ENCODE peak calls at places on chromosomes 13 and 19, in ten cellular contexts. One of them, this sample, is unnamed.

GRCh38 chr19:3007975-3008374 is 21.1 kb downstream of the TLE2 start:
- DNase-seq in Caki2: no peak
- DNase-seq in activated CD4-positive, alpha-beta T cell treated with anti-CD3 and anti-CD28 coated beads, Interleukin-2, amount 50 U/mL, for 48 hours: no peak
- DNase-seq in RPMI7951: no peak
- DNase-seq in COR-L47: no peak
- DNase-seq in HS-27A: no peak
- DNase-seq in stimulated activated CD4-positive, alpha-beta T cell treated with anti-CD3 and anti-CD28 coated beads, Interleukin-4, amount 100 ng/mL, for 1 hour: no peak
- DNase-seq in progenitor cell of endocrine pancreas: no peak
- DNase-seq in GM04504: no peak
- DNase-seq in RKO: no peak
- DNase-seq in this sample: no peak

GRCh38 chr13:25227690-25228089 is 55.6 kb upstream of the AMER2 start:
- DNase-seq in GM04504: no peak
- DNase-seq in stimulated activated CD4-positive, alpha-beta T cell treated with anti-CD3 and anti-CD28 coated beads, Interleukin-4, amount 100 ng/mL, for 1 hour: no peak
- DNase-seq in HS-27A: no peak
- DNase-seq in activated CD4-positive, alpha-beta T cell treated with anti-CD3 and anti-CD28 coated beads, Interleukin-2, amount 50 U/mL, for 48 hours: no peak
- DNase-seq in Caki2: no peak
- DNase-seq in progenitor cell of endocrine pancreas: no peak
- DNase-seq in COR-L47: no peak
- DNase-seq in RKO: no peak
- DNase-seq in RPMI7951: no peak
- DNase-seq in this sample: no peak

GRCh38 chr19:35346193-35347052 is 1.3 kb upstream of the FFAR1 start:
- DNase-seq in stimulated activated CD4-positive, alpha-beta T cell treated with anti-CD3 and anti-CD28 coated beads, Interleukin-4, amount 100 ng/mL, for 1 hour: peak
- DNase-seq in RKO: no peak
- DNase-seq in Caki2: no peak
- DNase-seq in GM04504: no peak
- DNase-seq in HS-27A: no peak
- DNase-seq in activated CD4-positive, alpha-beta T cell treated with anti-CD3 and anti-CD28 coated beads, Interleukin-2, amount 50 U/mL, for 48 hours: peak
- DNase-seq in COR-L47: no peak
- DNase-seq in RPMI7951: no peak
- DNase-seq in progenitor cell of endocrine pancreas: no peak
- DNase-seq in this sample: no peak

GRCh38 chr13:32147976-32148375 is 116.4 kb downstream of the FRY start:
- DNase-seq in RPMI7951: no peak
- DNase-seq in RKO: no peak
- DNase-seq in COR-L47: no peak
- DNase-seq in GM04504: no peak
- DNase-seq in progenitor cell of endocrine pancreas: no peak
- DNase-seq in HS-27A: no peak
- DNase-seq in stimulated activated CD4-positive, alpha-beta T cell treated with anti-CD3 and anti-CD28 coated beads, Interleukin-4, amount 100 ng/mL, for 1 hour: no peak
- DNase-seq in Caki2: no peak
- DNase-seq in activated CD4-positive, alpha-beta T cell treated with anti-CD3 and anti-CD28 coated beads, Interleukin-2, amount 50 U/mL, for 48 hours: no peak
- DNase-seq in this sample: no peak

GRCh38 chr13:114067886-114068722 is 64.3 kb downstream of the RASA3 start:
- DNase-seq in progenitor cell of endocrine pancreas: no peak
- DNase-seq in COR-L47: no peak
- DNase-seq in RKO: no peak
- DNase-seq in HS-27A: no peak
- DNase-seq in Caki2: no peak
- DNase-seq in GM04504: no peak
- DNase-seq in stimulated activated CD4-positive, alpha-beta T cell treated with anti-CD3 and anti-CD28 coated beads, Interleukin-4, amount 100 ng/mL, for 1 hour: peak
- DNase-seq in RPMI7951: no peak
- DNase-seq in activated CD4-positive, alpha-beta T cell treated with anti-CD3 and anti-CD28 coated beads, Interleukin-2, amount 50 U/mL, for 48 hours: peak
- DNase-seq in this sample: no peak

GRCh38 chr19:45553464-45553863 is 31.1 kb downstream of the OPA3 start:
- DNase-seq in progenitor cell of endocrine pancreas: peak
- DNase-seq in Caki2: no peak
- DNase-seq in GM04504: no peak
- DNase-seq in RKO: no peak
- DNase-seq in stimulated activated CD4-positive, alpha-beta T cell treated with anti-CD3 and anti-CD28 coated beads, Interleukin-4, amount 100 ng/mL, for 1 hour: no peak
- DNase-seq in activated CD4-positive, alpha-beta T cell treated with anti-CD3 and anti-CD28 coated beads, Interleukin-2, amount 50 U/mL, for 48 hours: no peak
- DNase-seq in RPMI7951: no peak
- DNase-seq in COR-L47: no peak
- DNase-seq in HS-27A: no peak
- DNase-seq in this sample: no peak

GRCh38 chr19:53394522-53394973 is 401 bp upstream of the ZNF765 start:
- DNase-seq in COR-L47: no peak
- DNase-seq in RKO: peak
- DNase-seq in stimulated activated CD4-positive, alpha-beta T cell treated with anti-CD3 and anti-CD28 coated beads, Interleukin-4, amount 100 ng/mL, for 1 hour: no peak
- DNase-seq in activated CD4-positive, alpha-beta T cell treated with anti-CD3 and anti-CD28 coated beads, Interleukin-2, amount 50 U/mL, for 48 hours: no peak
- DNase-seq in RPMI7951: peak
- DNase-seq in HS-27A: peak
- DNase-seq in GM04504: peak
- DNase-seq in Caki2: no peak
- DNase-seq in progenitor cell of endocrine pancreas: peak
- DNase-seq in this sample: no peak

GRCh38 chr19:47670736-47671135 is 42.5 kb upstream of the EHD2 start:
- DNase-seq in COR-L47: no peak
- DNase-seq in progenitor cell of endocrine pancreas: no peak
- DNase-seq in RPMI7951: no peak
- DNase-seq in RKO: no peak
- DNase-seq in activated CD4-positive, alpha-beta T cell treated with anti-CD3 and anti-CD28 coated beads, Interleukin-2, amount 50 U/mL, for 48 hours: no peak
- DNase-seq in stimulated activated CD4-positive, alpha-beta T cell treated with anti-CD3 and anti-CD28 coated beads, Interleukin-4, amount 100 ng/mL, for 1 hour: no peak
- DNase-seq in HS-27A: no peak
- DNase-seq in GM04504: no peak
- DNase-seq in Caki2: no peak
- DNase-seq in this sample: no peak

GRCh38 chr19:55149078-55150003 is at the start of gene TNNT1:
- DNase-seq in stimulated activated CD4-positive, alpha-beta T cell treated with anti-CD3 and anti-CD28 coated beads, Interleukin-4, amount 100 ng/mL, for 1 hour: no peak
- DNase-seq in RPMI7951: no peak
- DNase-seq in HS-27A: no peak
- DNase-seq in GM04504: no peak
- DNase-seq in COR-L47: no peak
- DNase-seq in RKO: no peak
- DNase-seq in activated CD4-positive, alpha-beta T cell treated with anti-CD3 and anti-CD28 coated beads, Interleukin-2, amount 50 U/mL, for 48 hours: no peak
- DNase-seq in Caki2: no peak
- DNase-seq in progenitor cell of endocrine pancreas: no peak
- DNase-seq in this sample: no peak

GRCh38 chr13:94917814-94918213 is 205.5 kb upstream of the SOX21 start:
- DNase-seq in RPMI7951: no peak
- DNase-seq in activated CD4-positive, alpha-beta T cell treated with anti-CD3 and anti-CD28 coated beads, Interleukin-2, amount 50 U/mL, for 48 hours: no peak
- DNase-seq in GM04504: no peak
- DNase-seq in RKO: peak
- DNase-seq in Caki2: peak
- DNase-seq in HS-27A: no peak
- DNase-seq in stimulated activated CD4-positive, alpha-beta T cell treated with anti-CD3 and anti-CD28 coated beads, Interleukin-4, amount 100 ng/mL, for 1 hour: no peak
- DNase-seq in progenitor cell of endocrine pancreas: no peak
- DNase-seq in COR-L47: no peak
- DNase-seq in this sample: no peak

GRCh38 chr13:51025245-51025872 is 85.7 kb downstream of the C13orf42 start:
- DNase-seq in progenitor cell of endocrine pancreas: no peak
- DNase-seq in COR-L47: no peak
- DNase-seq in HS-27A: no peak
- DNase-seq in RKO: no peak
- DNase-seq in stimulated activated CD4-positive, alpha-beta T cell treated with anti-CD3 and anti-CD28 coated beads, Interleukin-4, amount 100 ng/mL, for 1 hour: no peak
- DNase-seq in GM04504: no peak
- DNase-seq in activated CD4-positive, alpha-beta T cell treated with anti-CD3 and anti-CD28 coated beads, Interleukin-2, amount 50 U/mL, for 48 hours: no peak
- DNase-seq in RPMI7951: no peak
- DNase-seq in Caki2: no peak
- DNase-seq in this sample: no peak

GRCh38 chr19:16106121-16106520 is 5.6 kb upstream of the RAB8A start:
- DNase-seq in COR-L47: no peak
- DNase-seq in RPMI7951: peak
- DNase-seq in RKO: peak
- DNase-seq in stimulated activated CD4-positive, alpha-beta T cell treated with anti-CD3 and anti-CD28 coated beads, Interleukin-4, amount 100 ng/mL, for 1 hour: no peak
- DNase-seq in HS-27A: no peak
- DNase-seq in progenitor cell of endocrine pancreas: no peak
- DNase-seq in activated CD4-positive, alpha-beta T cell treated with anti-CD3 and anti-CD28 coated beads, Interleukin-2, amount 50 U/mL, for 48 hours: no peak
- DNase-seq in GM04504: no peak
- DNase-seq in Caki2: peak
- DNase-seq in this sample: no peak

GRCh38 chr19:38942471-38943181 is 11.9 kb downstream of the MRPS12 start:
- DNase-seq in GM04504: no peak
- DNase-seq in progenitor cell of endocrine pancreas: no peak
- DNase-seq in RKO: no peak
- DNase-seq in stimulated activated CD4-positive, alpha-beta T cell treated with anti-CD3 and anti-CD28 coated beads, Interleukin-4, amount 100 ng/mL, for 1 hour: no peak
- DNase-seq in RPMI7951: no peak
- DNase-seq in activated CD4-positive, alpha-beta T cell treated with anti-CD3 and anti-CD28 coated beads, Interleukin-2, amount 50 U/mL, for 48 hours: no peak
- DNase-seq in Caki2: no peak
- DNase-seq in COR-L47: no peak
- DNase-seq in HS-27A: no peak
- DNase-seq in this sample: no peak

GRCh38 chr13:85243831-85244230 is 555.4 kb downstream of the SLITRK6 start:
- DNase-seq in Caki2: no peak
- DNase-seq in COR-L47: no peak
- DNase-seq in RKO: no peak
- DNase-seq in GM04504: no peak
- DNase-seq in HS-27A: no peak
- DNase-seq in activated CD4-positive, alpha-beta T cell treated with anti-CD3 and anti-CD28 coated beads, Interleukin-2, amount 50 U/mL, for 48 hours: no peak
- DNase-seq in RPMI7951: no peak
- DNase-seq in progenitor cell of endocrine pancreas: no peak
- DNase-seq in stimulated activated CD4-positive, alpha-beta T cell treated with anti-CD3 and anti-CD28 coated beads, Interleukin-4, amount 100 ng/mL, for 1 hour: no peak
- DNase-seq in this sample: no peak

GRCh38 chr13:92488249-92488845 is 738.3 kb upstream of the GPC6 start:
- DNase-seq in RPMI7951: no peak
- DNase-seq in GM04504: no peak
- DNase-seq in progenitor cell of endocrine pancreas: no peak
- DNase-seq in HS-27A: no peak
- DNase-seq in COR-L47: no peak
- DNase-seq in activated CD4-positive, alpha-beta T cell treated with anti-CD3 and anti-CD28 coated beads, Interleukin-2, amount 50 U/mL, for 48 hours: no peak
- DNase-seq in RKO: no peak
- DNase-seq in Caki2: no peak
- DNase-seq in stimulated activated CD4-positive, alpha-beta T cell treated with anti-CD3 and anti-CD28 coated beads, Interleukin-4, amount 100 ng/mL, for 1 hour: no peak
- DNase-seq in this sample: no peak

GRCh38 chr13:109331898-109332297 is 454.5 kb downstream of the IRS2 start:
- DNase-seq in activated CD4-positive, alpha-beta T cell treated with anti-CD3 and anti-CD28 coated beads, Interleukin-2, amount 50 U/mL, for 48 hours: no peak
- DNase-seq in RPMI7951: peak
- DNase-seq in HS-27A: no peak
- DNase-seq in COR-L47: peak
- DNase-seq in GM04504: no peak
- DNase-seq in RKO: no peak
- DNase-seq in Caki2: no peak
- DNase-seq in progenitor cell of endocrine pancreas: no peak
- DNase-seq in stimulated activated CD4-positive, alpha-beta T cell treated with anti-CD3 and anti-CD28 coated beads, Interleukin-4, amount 100 ng/mL, for 1 hour: no peak
- DNase-seq in this sample: no peak

GRCh38 chr13:22049384-22049783 is 378.5 kb downstream of the FGF9 start:
- DNase-seq in Caki2: peak
- DNase-seq in progenitor cell of endocrine pancreas: no peak
- DNase-seq in HS-27A: no peak
- DNase-seq in stimulated activated CD4-positive, alpha-beta T cell treated with anti-CD3 and anti-CD28 coated beads, Interleukin-4, amount 100 ng/mL, for 1 hour: no peak
- DNase-seq in GM04504: no peak
- DNase-seq in RPMI7951: no peak
- DNase-seq in RKO: no peak
- DNase-seq in COR-L47: no peak
- DNase-seq in activated CD4-positive, alpha-beta T cell treated with anti-CD3 and anti-CD28 coated beads, Interleukin-2, amount 50 U/mL, for 48 hours: no peak
- DNase-seq in this sample: no peak

GRCh38 chr13:80712026-80712425 is 371.1 kb upstream of the SPRY2 start:
- DNase-seq in HS-27A: no peak
- DNase-seq in GM04504: no peak
- DNase-seq in stimulated activated CD4-positive, alpha-beta T cell treated with anti-CD3 and anti-CD28 coated beads, Interleukin-4, amount 100 ng/mL, for 1 hour: no peak
- DNase-seq in RPMI7951: no peak
- DNase-seq in Caki2: no peak
- DNase-seq in RKO: peak
- DNase-seq in COR-L47: no peak
- DNase-seq in activated CD4-positive, alpha-beta T cell treated with anti-CD3 and anti-CD28 coated beads, Interleukin-2, amount 50 U/mL, for 48 hours: no peak
- DNase-seq in progenitor cell of endocrine pancreas: no peak
- DNase-seq in this sample: no peak

GRCh38 chr19:13906525-13906904 is 514 bp downstream of the CC2D1A start:
- DNase-seq in stimulated activated CD4-positive, alpha-beta T cell treated with anti-CD3 and anti-CD28 coated beads, Interleukin-4, amount 100 ng/mL, for 1 hour: peak
- DNase-seq in RPMI7951: no peak
- DNase-seq in GM04504: no peak
- DNase-seq in progenitor cell of endocrine pancreas: no peak
- DNase-seq in Caki2: no peak
- DNase-seq in COR-L47: no peak
- DNase-seq in RKO: peak
- DNase-seq in HS-27A: no peak
- DNase-seq in activated CD4-positive, alpha-beta T cell treated with anti-CD3 and anti-CD28 coated beads, Interleukin-2, amount 50 U/mL, for 48 hours: peak
- DNase-seq in this sample: no peak

GRCh38 chr19:43438291-43439162 is 23.8 kb downstream of the TEX101 start:
- DNase-seq in GM04504: peak
- DNase-seq in RKO: no peak
- DNase-seq in RPMI7951: peak
- DNase-seq in COR-L47: no peak
- DNase-seq in progenitor cell of endocrine pancreas: no peak
- DNase-seq in activated CD4-positive, alpha-beta T cell treated with anti-CD3 and anti-CD28 coated beads, Interleukin-2, amount 50 U/mL, for 48 hours: no peak
- DNase-seq in HS-27A: no peak
- DNase-seq in Caki2: no peak
- DNase-seq in stimulated activated CD4-positive, alpha-beta T cell treated with anti-CD3 and anti-CD28 coated beads, Interleukin-4, amount 100 ng/mL, for 1 hour: no peak
- DNase-seq in this sample: no peak

GRCh38 chr19:49687566-49688316 is 1.7 kb upstream of the ADM5 start:
- DNase-seq in RPMI7951: no peak
- DNase-seq in Caki2: no peak
- DNase-seq in GM04504: no peak
- DNase-seq in progenitor cell of endocrine pancreas: no peak
- DNase-seq in HS-27A: no peak
- DNase-seq in COR-L47: no peak
- DNase-seq in activated CD4-positive, alpha-beta T cell treated with anti-CD3 and anti-CD28 coated beads, Interleukin-2, amount 50 U/mL, for 48 hours: no peak
- DNase-seq in stimulated activated CD4-positive, alpha-beta T cell treated with anti-CD3 and anti-CD28 coated beads, Interleukin-4, amount 100 ng/mL, for 1 hour: no peak
- DNase-seq in RKO: no peak
- DNase-seq in this sample: no peak

GRCh38 chr19:49591731-49592485 is 926 bp downstream of the PRR12 start:
- DNase-seq in Caki2: peak
- DNase-seq in GM04504: no peak
- DNase-seq in progenitor cell of endocrine pancreas: no peak
- DNase-seq in RPMI7951: peak
- DNase-seq in COR-L47: peak
- DNase-seq in HS-27A: peak
- DNase-seq in stimulated activated CD4-positive, alpha-beta T cell treated with anti-CD3 and anti-CD28 coated beads, Interleukin-4, amount 100 ng/mL, for 1 hour: peak
- DNase-seq in RKO: peak
- DNase-seq in activated CD4-positive, alpha-beta T cell treated with anti-CD3 and anti-CD28 coated beads, Interleukin-2, amount 50 U/mL, for 48 hours: peak
- DNase-seq in this sample: peak

This sample was measured in ACHN.